ENCODE peak calls at places on chromosomes 11 and 22, in five cellular contexts. S is MM.1S, T is transverse colon, N is PC-9, B is uterus. Q is an unnamed sample.

GRCh38 chr22:49213731-49214352 is 613.8 kb downstream of the BRD1 start:
- DNase-seq in S (no peak), N (no peak), B (peak), T (no peak), Q (no peak)

GRCh38 chr11:65434057-65434666 is 11.6 kb downstream of the NEAT1 start:
- DNase-seq in S (no peak), T (peak), B (no peak), N (no peak), Q (no peak)

GRCh38 chr11:8223513-8223899 is 40.2 kb downstream of the LMO1 start:
- DNase-seq in B (no peak), S (no peak), T (no peak), N (no peak), Q (no peak)

GRCh38 chr22:32920032-32920628 is 118.6 kb downstream of the TIMP3 start:
- DNase-seq in B (peak), S (no peak), N (no peak), T (peak), Q (no peak)

GRCh38 chr22:20401376-20402020 is 7.5 kb downstream of the ZNF74 start:
- DNase-seq in N (no peak), B (no peak), T (no peak), S (no peak), Q (no peak)

GRCh38 chr11:72721689-72722049 is 30.5 kb downstream of the ARAP1 start:
- DNase-seq in N (no peak), S (peak), B (no peak), T (peak), Q (peak)

GRCh38 chr11:68842427-68843051 is 823 bp upstream of the CPT1A start:
- DNase-seq in S (peak), N (no peak), B (no peak), T (no peak), Q (no peak)

GRCh38 chr11:36373040-36374010 is 77.2 kb downstream of the PRR5L start:
- DNase-seq in T (no peak), S (no peak), B (no peak), N (no peak), Q (no peak)

GRCh38 chr11:69490516-69490915 is 9.1 kb downstream of the LINC01488 start:
- DNase-seq in S (no peak), B (no peak), T (no peak), N (no peak), Q (no peak)

GRCh38 chr11:111557425-111558111 is 17.0 kb downstream of the LAYN start:
- DNase-seq in B (no peak), T (no peak), N (peak), S (no peak), Q (peak)

GRCh38 chr11:13007702-13008435 is 1.2 kb upstream of the RASSF10 start:
- DNase-seq in B (no peak), N (no peak), T (no peak), S (no peak), Q (peak)

GRCh38 chr11:47002366-47002765 is 65.8 kb downstream of the CSTPP1 start:
- DNase-seq in B (no peak), S (no peak), T (no peak), N (no peak), Q (no peak)

GRCh38 chr22:31269892-31270574 is 22.3 kb downstream of the PIK3IP1 start:
- DNase-seq in B (no peak), S (no peak), N (peak), T (no peak), Q (no peak)

GRCh38 chr11:128691802-128692749 is 1.8 kb upstream of the FLI1 start:
- DNase-seq in N (no peak), S (no peak), T (no peak), B (no peak), Q (no peak)

GRCh38 chr11:122102426-122102825 is 13.6 kb downstream of the BLID start:
- DNase-seq in S (no peak), B (no peak), T (no peak), N (no peak), Q (no peak)

GRCh38 chr11:110128161-110128560 is 35.0 kb downstream of the ZC3H12C start:
- DNase-seq in T (no peak), B (no peak), S (no peak), N (no peak), Q (no peak)

GRCh38 chr11:23725752-23726151 is 771.1 kb upstream of the LUZP2 start:
- DNase-seq in N (no peak), S (no peak), T (no peak), B (no peak), Q (no peak)

GRCh38 chr11:67265633-67266423 is 445 bp upstream of the GRK2 start:
- DNase-seq in B (peak), S (peak), T (peak), N (no peak), Q (peak)

GRCh38 chr11:9600651-9601040 is 27.2 kb downstream of the WEE1 start:
- DNase-seq in B (no peak), S (peak), N (peak), T (no peak), Q (peak)

GRCh38 chr11:57498540-57498939 is 17.0 kb downstream of the SLC43A1 start:
- DNase-seq in B (no peak), N (no peak), T (no peak), S (no peak), Q (no peak)

GRCh38 chr22:34416321-34416900 is 496.1 kb upstream of the LARGE1 start:
- DNase-seq in B (no peak), N (no peak), S (no peak), T (no peak), Q (no peak)

GRCh38 chr22:23533328-23533762 is 46.7 kb downstream of the IGLL1 start:
- DNase-seq in B (no peak), S (peak), T (no peak), N (no peak), Q (peak)

GRCh38 chr22:45112136-45112879 is 51.4 kb upstream of the NUP50 start:
- DNase-seq in N (no peak), B (no peak), S (no peak), T (no peak), Q (peak)

GRCh38 chr11:10455637-10456487 is 798 bp downstream of the AMPD3 start:
- DNase-seq in N (peak), S (peak), T (peak), B (peak), Q (peak)

GRCh38 chr22:43418079-43418825 is 6.4 kb downstream of the MPPED1 start:
- DNase-seq in S (no peak), B (no peak), T (no peak), N (no peak), Q (no peak)

GRCh38 chr22:22201925-22202343 is 42.7 kb upstream of the VPREB1 start:
- DNase-seq in S (peak), B (no peak), N (no peak), T (no peak), Q (no peak)

GRCh38 chr11:69280451-69280850 is 13.5 kb upstream of the MYEOV start:
- DNase-seq in B (no peak), S (no peak), N (peak), T (no peak), Q (peak)

GRCh38 chr11:64058494-64058893 is 22.8 kb downstream of the FLRT1 start:
- DNase-seq in T (peak), B (no peak), S (no peak), N (no peak), Q (no peak)

GRCh38 chr11:4523666-4524065 is 21.3 kb upstream of the OR52M1 start:
- DNase-seq in N (no peak), S (no peak), T (no peak), B (no peak), Q (no peak)

GRCh38 chr11:33598426-33599069 is 102.1 kb downstream of the C11orf91 start:
- DNase-seq in S (no peak), T (no peak), B (no peak), N (no peak), Q (no peak)

GRCh38 chr11:36753960-36754359 is 155.9 kb upstream of the RAG2 start:
- DNase-seq in B (no peak), N (no peak), T (no peak), S (no peak), Q (no peak)

GRCh38 chr11:108865411-108865810 is 200.5 kb downstream of the DDX10 start:
- DNase-seq in T (no peak), N (no peak), S (no peak), B (no peak), Q (no peak)

GRCh38 chr11:105609341-105609781 is 512 bp upstream of the GRIA4 start:
- DNase-seq in S (peak), N (no peak), T (no peak), B (no peak), Q (peak)
- TF ChIP-seq CTCF in S (peak), N (peak), T (peak), B (no peak), Q (no peak)

GRCh38 chr22:25702571-25703167 is 39.3 kb upstream of the MYO18B start:
- DNase-seq in S (no peak), T (no peak), N (no peak), B (no peak), Q (peak)
- H3K27ac ChIP-seq in S (no peak), T (no peak), N (no peak), B (no peak), Q (no peak)

DNA sequence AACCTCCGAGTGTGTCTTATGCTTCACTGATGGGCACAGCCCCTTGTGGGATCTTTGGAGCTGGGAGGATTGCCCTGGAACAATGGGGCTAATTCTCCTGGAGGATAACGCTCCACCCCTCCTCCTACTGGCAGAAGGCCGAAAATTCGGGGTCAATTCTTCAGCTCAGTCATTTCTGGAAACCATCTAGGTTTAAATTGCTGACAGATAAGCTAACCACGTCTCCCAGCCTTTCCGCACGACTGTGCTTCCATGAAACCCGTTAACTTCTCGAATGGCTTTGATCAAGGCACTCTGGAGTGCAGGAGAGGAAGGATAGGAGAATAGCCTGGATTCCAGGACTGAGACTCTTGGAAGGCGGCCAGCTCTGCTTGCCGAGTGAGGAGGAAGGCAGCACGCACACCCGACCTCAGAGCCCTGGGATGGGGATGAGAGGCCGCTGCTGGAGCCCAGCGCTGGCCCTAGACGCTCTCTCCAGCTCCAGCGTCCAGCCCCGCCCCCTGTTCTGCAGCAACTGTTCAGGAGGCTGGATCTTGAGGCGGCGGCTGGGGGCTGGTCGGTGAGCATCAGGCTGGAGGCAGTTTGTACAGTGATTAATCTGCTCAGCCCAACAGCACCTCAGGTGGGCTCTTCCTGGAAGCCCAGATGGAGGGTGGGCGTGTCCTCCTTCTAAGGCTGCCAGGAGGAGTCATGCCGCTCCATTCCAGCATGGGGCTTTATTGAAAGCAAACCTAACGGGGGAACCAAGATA is 176.7 kb upstream of the NCAM1 start:
- DNase-seq in N (peak), S (no peak), B (peak), T (peak), Q (no peak)
- TF ChIP-seq CTCF in N (no peak), S (no peak), B (no peak), T (no peak), Q (no peak)

GRCh38 chr11:27233654-27234042 is 129.4 kb downstream of the CCDC34 start:
- DNase-seq in S (no peak), N (no peak), B (no peak), T (peak), Q (no peak)

GRCh38 chr11:27229511-27230174 is 133.4 kb downstream of the CCDC34 start:
- DNase-seq in T (no peak), S (no peak), N (no peak), B (no peak), Q (no peak)

GRCh38 chr11:27230175-27230565 is 132.8 kb downstream of the CCDC34 start:
- DNase-seq in S (no peak), T (no peak), N (no peak), B (no peak), Q (no peak)

GRCh38 chr11:27228891-27229290 is 134.1 kb downstream of the CCDC34 start:
- DNase-seq in T (no peak), B (no peak), S (no peak), N (no peak), Q (no peak)

GRCh38 chr11:27231519-27231918 is 131.5 kb downstream of the CCDC34 start:
- DNase-seq in S (no peak), N (no peak), T (no peak), B (no peak), Q (no peak)
- H3K27ac ChIP-seq in S (no peak), N (no peak), T (no peak), B (peak), Q (no peak)

GRCh38 chr11:60924906-60925684 is 835 bp downstream of the TMEM132A start:
- DNase-seq in T (no peak), S (no peak), B (no peak), N (no peak), Q (no peak)

GRCh38 chr11:60926500-60926899 is 2.2 kb downstream of the TMEM132A start:
- DNase-seq in N (no peak), S (no peak), B (no peak), T (no peak), Q (no peak)

GRCh38 chr11:60924110-60924905 is at the start of gene TMEM132A:
- DNase-seq in S (no peak), B (peak), N (peak), T (peak), Q (peak)

GRCh38 chr11:60927061-60927592 is 2.9 kb downstream of the TMEM132A start:
- DNase-seq in N (no peak), B (no peak), S (no peak), T (no peak), Q (no peak)

DNA sequence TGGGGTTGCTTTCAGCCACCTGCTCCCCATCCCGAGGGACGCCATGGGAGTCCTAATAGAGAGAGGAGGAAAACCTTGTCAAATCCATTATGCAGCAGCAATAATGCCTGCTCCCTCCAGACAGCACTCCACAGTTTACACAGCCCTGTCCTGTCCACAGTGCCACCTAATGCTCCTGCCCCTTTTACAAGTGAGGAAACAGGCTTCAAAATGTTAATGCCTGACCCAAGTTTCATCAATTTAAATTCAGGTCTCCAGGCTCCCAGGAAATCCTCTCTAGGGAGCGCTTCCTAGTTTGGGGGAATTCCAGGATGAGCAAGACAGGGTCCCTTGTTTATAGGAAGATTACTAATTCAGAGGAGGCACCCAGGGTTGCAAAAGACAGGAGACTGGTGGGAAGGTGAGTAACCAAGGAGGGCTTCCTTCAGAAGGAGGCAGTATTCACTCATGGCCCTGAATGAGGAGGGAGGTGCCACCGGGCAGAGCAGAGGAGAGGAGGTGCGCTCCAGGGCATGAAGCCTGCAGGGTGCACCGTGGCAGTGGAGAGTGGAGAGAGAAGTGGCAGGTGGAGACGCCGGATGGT is 1.5 kb downstream of the TMEM132A start:
- DNase-seq in S (no peak), B (no peak), N (peak), T (no peak), Q (peak)
- TF ChIP-seq CTCF in S (no peak), B (no peak), N (no peak), T (no peak), Q (no peak)